ENCODE peak calls at places on chromosomes 11 and 22, in six cellular contexts. O, X, T, P, V and C are unnamed samples.

GRCh38 chr22:27612075-27612474 is 189.5 kb downstream of the MN1 start:
- DNase-seq in T (no peak), V (no peak), O (no peak), X (no peak), P (no peak), C (no peak)

GRCh38 chr11:34721646-34722045 is 100.8 kb downstream of the EHF start:
- DNase-seq in T (no peak), V (no peak), P (no peak), X (peak), O (no peak), C (no peak)

GRCh38 chr11:78978831-78979230 is 404.2 kb upstream of the NARS2 start:
- DNase-seq in T (no peak), V (no peak), P (no peak), X (no peak), O (no peak), C (no peak)

GRCh38 chr11:75592699-75593098 is 30.6 kb downstream of the SERPINH1 start:
- DNase-seq in O (no peak), X (no peak), V (no peak), P (no peak), T (no peak), C (no peak)

GRCh38 chr11:32479291-32479690 is 44.0 kb upstream of the WT1 start:
- DNase-seq in V (no peak), O (no peak), T (no peak), X (no peak), P (no peak), C (no peak)

GRCh38 chr11:114247070-114247789 is 49.0 kb upstream of the NNMT start:
- DNase-seq in V (no peak), X (no peak), T (no peak), O (no peak), P (no peak), C (no peak)

GRCh38 chr11:94873910-94874575 is 99.3 kb downstream of the CWC15 start:
- DNase-seq in T (no peak), V (no peak), P (no peak), O (no peak), X (no peak), C (no peak)

GRCh38 chr11:46055371-46055770 is 65.9 kb downstream of the PHF21A start:
- DNase-seq in T (no peak), O (no peak), V (peak), X (peak), P (peak), C (no peak)

GRCh38 chr22:37263966-37264887 is 18.1 kb upstream of the CYTH4 start:
- DNase-seq in P (no peak), O (peak), V (no peak), X (no peak), T (peak), C (no peak)

GRCh38 chr22:42842658-42843370 is 14.3 kb downstream of the ARFGAP3 start:
- DNase-seq in P (no peak), X (peak), O (no peak), T (no peak), V (no peak), C (no peak)

GRCh38 chr22:45742866-45743450 is 71.3 kb downstream of the ATXN10 start:
- DNase-seq in O (no peak), V (no peak), T (no peak), X (peak), P (no peak), C (no peak)

GRCh38 chr11:44536779-44537516 is 28.5 kb upstream of the CD82 start:
- DNase-seq in V (no peak), P (no peak), O (no peak), X (no peak), T (no peak), C (no peak)

GRCh38 chr11:65404638-65405339 is 17.8 kb upstream of the NEAT1 start:
- DNase-seq in T (no peak), X (no peak), P (no peak), O (peak), V (no peak), C (no peak)

GRCh38 chr11:120222916-120223315 is 12.1 kb downstream of the OAF start:
- DNase-seq in V (no peak), X (no peak), O (no peak), P (no peak), T (no peak), C (no peak)

GRCh38 chr11:99638073-99638553 is 617.4 kb downstream of the CNTN5 start:
- DNase-seq in O (no peak), X (no peak), P (no peak), V (no peak), T (no peak), C (no peak)

GRCh38 chr22:24953294-24954113 is 988 bp downstream of the KIAA1671 start:
- DNase-seq in O (no peak), T (peak), X (no peak), V (no peak), P (no peak), C (no peak)